ENCODE peak calls at places on chromosomes 1 and 21, in seven cellular contexts. One of them, this sample, is unnamed.

GRCh38 chr1:81681570-81681969 is 119.2 kb upstream of the ADGRL2 start:
- DNase-seq in breast epithelium: no peak
- DNase-seq in suprapubic skin: no peak
- DNase-seq in ovary: no peak
- DNase-seq in H54: no peak
- DNase-seq in IMR-90: peak; percentile 47
- DNase-seq in Peyer's patch: no peak
- DNase-seq in this sample: no peak

GRCh38 chr21:42563261-42564045 is 49.8 kb downstream of the SLC37A1 start:
- DNase-seq in breast epithelium: peak; percentile 65
- DNase-seq in suprapubic skin: peak; percentile 48
- DNase-seq in ovary: peak; percentile 13
- DNase-seq in H54: no peak
- DNase-seq in IMR-90: no peak
- DNase-seq in Peyer's patch: no peak
- DNase-seq in this sample: no peak

GRCh38 chr21:14968029-14968428 is 96.8 kb downstream of the NRIP1 start:
- DNase-seq in breast epithelium: no peak
- DNase-seq in suprapubic skin: no peak
- DNase-seq in ovary: no peak
- DNase-seq in H54: no peak
- DNase-seq in IMR-90: no peak
- DNase-seq in Peyer's patch: no peak
- DNase-seq in this sample: no peak

GRCh38 chr1:32774950-32775634 is 42.1 kb downstream of the YARS1 start:
- DNase-seq in breast epithelium: no peak
- DNase-seq in suprapubic skin: no peak
- DNase-seq in ovary: peak; percentile 33
- DNase-seq in H54: no peak
- DNase-seq in IMR-90: peak; percentile 61
- DNase-seq in Peyer's patch: no peak
- DNase-seq in this sample: no peak

GRCh38 chr21:38352536-38353219 is 95.9 kb downstream of the KCNJ15 start:
- DNase-seq in breast epithelium: peak; percentile 30
- DNase-seq in suprapubic skin: no peak
- DNase-seq in ovary: peak; percentile 48
- DNase-seq in H54: peak; percentile 59
- DNase-seq in IMR-90: peak; percentile 76
- DNase-seq in Peyer's patch: no peak
- DNase-seq in this sample: no peak

GRCh38 chr1:65362545-65362944 is 53.2 kb downstream of the DNAJC6 start:
- DNase-seq in breast epithelium: no peak
- DNase-seq in suprapubic skin: no peak
- DNase-seq in ovary: no peak
- DNase-seq in H54: no peak
- DNase-seq in IMR-90: no peak
- DNase-seq in Peyer's patch: no peak
- DNase-seq in this sample: no peak

GRCh38 chr1:53860967-53861411 is 22.9 kb upstream of the NDC1 start:
- DNase-seq in breast epithelium: no peak
- DNase-seq in suprapubic skin: no peak
- DNase-seq in ovary: no peak
- DNase-seq in H54: peak; percentile 26
- DNase-seq in IMR-90: peak; percentile 61
- DNase-seq in Peyer's patch: no peak
- DNase-seq in this sample: no peak

GRCh38 chr21:31786164-31786920 is 54.4 kb upstream of the SCAF4 start:
- DNase-seq in breast epithelium: no peak
- DNase-seq in suprapubic skin: no peak
- DNase-seq in ovary: no peak
- DNase-seq in H54: no peak
- DNase-seq in IMR-90: no peak
- DNase-seq in Peyer's patch: no peak
- DNase-seq in this sample: no peak

GRCh38 chr21:42248783-42249597 is 30.1 kb downstream of the ABCG1 start:
- DNase-seq in breast epithelium: no peak
- DNase-seq in suprapubic skin: no peak
- DNase-seq in ovary: no peak
- DNase-seq in H54: no peak
- DNase-seq in IMR-90: no peak
- DNase-seq in Peyer's patch: no peak
- DNase-seq in this sample: no peak

GRCh38 chr1:42173155-42173933 is 8.8 kb upstream of the GUCA2A start:
- DNase-seq in breast epithelium: no peak
- DNase-seq in suprapubic skin: no peak
- DNase-seq in ovary: peak; percentile 75
- DNase-seq in H54: peak; percentile 66
- DNase-seq in IMR-90: peak; percentile 28
- DNase-seq in Peyer's patch: peak; percentile 74
- DNase-seq in this sample: no peak

GRCh38 chr1:231701306-231701705 is 74.7 kb downstream of the DISC1 start:
- DNase-seq in breast epithelium: no peak
- DNase-seq in suprapubic skin: no peak
- DNase-seq in ovary: no peak
- DNase-seq in H54: no peak
- DNase-seq in IMR-90: no peak
- DNase-seq in Peyer's patch: no peak
- DNase-seq in this sample: no peak

DNA sequence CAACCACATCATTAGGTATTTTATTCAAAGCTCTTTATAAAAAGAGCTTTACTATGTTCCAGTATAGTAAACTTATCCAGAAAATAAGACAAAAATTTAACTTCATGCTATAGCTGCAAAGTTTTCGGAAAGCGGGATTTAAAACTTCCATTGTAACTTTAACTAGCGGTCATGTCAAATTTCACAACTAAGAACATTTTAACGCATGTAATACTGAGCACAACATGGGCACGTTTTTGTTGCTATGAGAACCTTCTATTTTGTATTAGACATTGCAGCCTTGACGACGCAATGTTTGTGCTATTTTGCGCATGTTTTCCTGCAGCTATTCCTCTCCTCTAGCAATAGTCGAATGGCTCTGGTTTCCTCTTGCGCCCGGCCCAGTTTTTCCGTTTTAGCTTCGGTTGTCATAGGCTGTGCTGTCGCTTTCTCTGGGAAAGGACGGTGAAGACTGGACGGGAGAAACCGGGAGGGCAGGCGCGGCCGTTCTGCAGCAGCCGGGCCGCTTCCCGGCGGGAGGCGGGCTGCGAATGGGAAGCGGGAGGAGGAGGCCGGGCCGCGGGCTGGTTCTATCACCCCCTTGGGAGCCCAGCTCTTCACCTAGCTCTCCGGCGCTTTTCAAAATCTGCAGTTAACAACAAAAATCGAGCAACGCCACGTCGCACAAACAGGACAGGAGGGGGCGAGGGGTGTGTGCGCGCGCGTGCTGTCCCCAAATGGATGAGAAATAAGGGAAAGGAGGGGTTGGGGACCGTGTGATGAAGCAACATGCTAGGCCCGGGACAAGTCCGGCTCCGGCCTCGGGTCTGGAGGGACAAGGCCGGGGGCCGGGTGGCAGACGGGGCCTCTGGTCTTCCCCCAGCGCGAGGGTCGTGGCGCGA is 105.3 kb upstream of the HNRNPU start:
- DNase-seq in breast epithelium: peak; percentile 78
- DNase-seq in suprapubic skin: peak; percentile 95
- DNase-seq in ovary: peak; percentile 85
- DNase-seq in H54: peak; percentile 30
- DNase-seq in IMR-90: peak; percentile 82
- DNase-seq in Peyer's patch: peak; percentile 86
- DNase-seq in this sample: peak; percentile 33
- TF ChIP-seq POLR2A in breast epithelium: peak; percentile 66
- TF ChIP-seq POLR2A in suprapubic skin: peak; percentile 88
- TF ChIP-seq POLR2A in ovary: peak; percentile 85
- TF ChIP-seq POLR2A in H54: peak; percentile 31
- TF ChIP-seq POLR2A in IMR-90: peak; percentile 80
- TF ChIP-seq POLR2A in Peyer's patch: peak; percentile 63
- TF ChIP-seq POLR2A in this sample: no peak

DNA sequence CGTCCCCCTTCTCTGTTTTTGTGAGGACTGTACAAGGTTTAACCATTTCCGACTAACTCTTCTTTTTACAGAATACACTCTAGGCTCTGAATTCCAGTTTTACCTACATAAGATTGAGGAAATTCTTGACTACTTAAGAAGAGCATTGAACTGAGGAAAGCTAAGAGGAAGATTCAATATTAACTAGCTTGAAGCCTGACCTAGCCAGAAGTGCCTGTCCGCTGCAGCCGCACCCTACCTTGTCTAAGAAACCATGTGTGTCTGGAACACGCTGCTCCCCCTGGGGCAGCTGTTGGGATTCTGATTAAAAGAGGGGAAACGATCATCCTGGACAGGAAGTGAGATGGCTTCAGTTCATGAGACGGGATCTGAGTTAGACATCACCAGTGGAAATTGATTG is 28.9 kb downstream of the CA6 start:
- DNase-seq in breast epithelium: no peak
- DNase-seq in suprapubic skin: no peak
- DNase-seq in ovary: no peak
- DNase-seq in H54: no peak
- DNase-seq in IMR-90: no peak
- DNase-seq in Peyer's patch: no peak
- DNase-seq in this sample: no peak
- TF ChIP-seq POLR2A in breast epithelium: no peak
- TF ChIP-seq POLR2A in suprapubic skin: no peak
- TF ChIP-seq POLR2A in ovary: no peak
- TF ChIP-seq POLR2A in H54: no peak
- TF ChIP-seq POLR2A in IMR-90: no peak
- TF ChIP-seq POLR2A in Peyer's patch: no peak
- TF ChIP-seq POLR2A in this sample: no peak

DNA sequence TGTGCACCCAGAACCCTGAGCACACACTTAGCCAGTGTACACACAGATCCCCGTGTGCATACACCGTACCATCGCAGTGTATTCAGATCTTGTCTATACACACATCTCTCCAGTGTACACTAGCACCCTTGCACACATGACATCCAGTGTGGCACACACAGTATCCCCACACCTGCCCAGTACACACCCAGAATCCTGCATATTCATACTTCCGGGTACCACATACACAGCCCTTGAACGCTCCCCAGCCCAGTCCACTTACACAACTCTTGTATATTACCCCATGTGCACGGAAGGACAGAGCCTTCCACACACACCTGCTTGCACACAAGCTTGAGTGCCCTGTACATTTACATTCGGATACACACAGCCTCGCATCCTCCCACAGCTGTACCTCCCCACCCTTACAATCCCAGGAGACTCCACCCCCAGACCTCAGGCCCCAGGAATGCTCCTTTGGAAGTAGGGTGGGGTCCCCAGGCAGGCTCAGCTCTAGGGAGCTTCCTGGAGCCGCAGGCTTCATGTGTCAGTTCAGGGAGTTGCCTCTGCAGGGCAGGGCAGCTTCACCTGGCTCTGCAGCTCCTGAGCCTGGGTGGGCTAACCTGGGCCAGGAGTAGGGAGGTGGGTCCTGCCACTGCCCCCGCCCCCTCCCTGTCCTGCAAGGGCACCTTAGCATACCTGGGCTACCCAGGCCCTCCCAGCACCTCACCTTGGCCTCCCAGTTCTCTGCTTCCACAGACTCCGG is 46.2 kb downstream of the AHDC1 start:
- DNase-seq in breast epithelium: no peak
- DNase-seq in suprapubic skin: no peak
- DNase-seq in ovary: peak; percentile 49
- DNase-seq in H54: peak; percentile 64
- DNase-seq in IMR-90: no peak
- DNase-seq in Peyer's patch: peak; percentile 76
- DNase-seq in this sample: no peak
- TF ChIP-seq POLR2A in breast epithelium: no peak
- TF ChIP-seq POLR2A in suprapubic skin: no peak
- TF ChIP-seq POLR2A in ovary: no peak
- TF ChIP-seq POLR2A in H54: no peak
- TF ChIP-seq POLR2A in IMR-90: no peak
- TF ChIP-seq POLR2A in Peyer's patch: no peak
- TF ChIP-seq POLR2A in this sample: no peak

DNA sequence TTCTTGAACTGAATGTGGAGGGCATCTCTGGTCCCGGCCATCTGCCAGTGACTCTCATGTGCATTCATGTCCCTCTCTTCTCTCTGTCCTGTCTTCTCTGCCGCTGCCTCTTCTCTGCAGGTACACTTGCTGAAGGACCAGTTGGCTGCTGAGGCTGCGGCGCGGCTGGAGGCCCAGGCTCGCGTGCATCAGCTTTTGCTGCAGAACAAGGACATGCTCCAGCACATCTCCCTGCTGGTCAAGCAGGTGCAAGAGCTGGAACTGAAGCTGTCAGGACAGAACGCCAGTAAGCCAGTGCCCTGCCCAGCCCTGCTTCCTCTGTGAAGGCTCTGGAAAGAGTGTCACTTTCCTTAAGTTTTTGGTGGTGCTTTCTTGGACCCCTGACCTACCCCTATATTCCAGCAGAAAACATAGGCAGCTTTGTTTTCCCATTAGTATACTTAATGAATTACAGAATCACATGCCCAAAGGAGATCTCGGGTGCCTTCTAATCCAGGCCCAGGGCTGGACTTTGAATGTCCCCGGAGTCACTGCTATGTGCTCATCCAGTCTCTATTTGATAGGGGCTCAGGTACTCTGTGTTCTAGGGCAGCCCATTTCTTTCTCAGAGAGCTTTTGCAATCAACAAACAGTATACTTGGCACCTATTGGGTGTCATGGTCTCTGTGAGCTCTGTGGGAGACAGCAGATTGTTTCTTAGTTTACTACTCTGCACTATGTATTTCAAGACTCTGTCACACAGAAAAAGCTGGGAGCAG is 11.2 kb downstream of the SPATA46 start:
- DNase-seq in breast epithelium: no peak
- DNase-seq in suprapubic skin: no peak
- DNase-seq in ovary: no peak
- DNase-seq in H54: no peak
- DNase-seq in IMR-90: no peak
- DNase-seq in Peyer's patch: no peak
- DNase-seq in this sample: no peak
- TF ChIP-seq POLR2A in breast epithelium: no peak
- TF ChIP-seq POLR2A in suprapubic skin: no peak
- TF ChIP-seq POLR2A in ovary: no peak
- TF ChIP-seq POLR2A in H54: no peak
- TF ChIP-seq POLR2A in IMR-90: no peak
- TF ChIP-seq POLR2A in Peyer's patch: no peak
- TF ChIP-seq POLR2A in this sample: no peak

This sample was measured in esophagus squamous epithelium.